ENCODE peak calls at places on chromosomes 7 and 10, in nine cellular contexts. T, W, Q, H, Y, B, F, G and P are unnamed samples.

GRCh38 chr10:4240641-4241197 is 455.7 kb upstream of the KLF6 start:
- DNase-seq in Y (no peak), G (no peak), T (no peak), W (no peak), F (no peak), B (no peak), Q (no peak), H (no peak), P (no peak)

GRCh38 chr7:46285856-46286255 is 364.8 kb upstream of the IGFBP3 start:
- DNase-seq in G (no peak), T (no peak), H (no peak), F (no peak), W (no peak), B (no peak), Q (no peak), Y (no peak), P (no peak)

GRCh38 chr10:58608356-58608755 is 95.7 kb downstream of the BICC1 start:
- DNase-seq in G (no peak), Y (no peak), W (no peak), F (no peak), H (no peak), T (no peak), Q (no peak), B (no peak), P (no peak)

GRCh38 chr10:88965016-88965415 is 12.4 kb upstream of the ACTA2 start:
- DNase-seq in G (no peak), H (no peak), Y (no peak), Q (no peak), F (no peak), B (no peak), W (no peak), T (no peak), P (no peak)

GRCh38 chr7:156152380-156152779 is 340.1 kb upstream of the SHH start:
- DNase-seq in G (no peak), W (no peak), Y (no peak), H (no peak), Q (no peak), T (no peak), B (no peak), F (no peak), P (no peak)

GRCh38 chr7:1470901-1471300 is 11.6 kb upstream of the MICALL2 start:
- DNase-seq in F (no peak), Q (no peak), H (no peak), G (no peak), Y (no peak), T (no peak), W (no peak), B (no peak), P (no peak)

GRCh38 chr10:80100861-80101695 is 22.6 kb downstream of the TMEM254 start:
- DNase-seq in H (no peak), F (no peak), T (no peak), B (no peak), G (no peak), Y (no peak), Q (no peak), W (no peak), P (no peak)

GRCh38 chr7:4819450-4820404 is 42.1 kb downstream of the PAPOLB start:
- DNase-seq in Q (no peak), T (peak), W (peak), Y (no peak), B (no peak), H (no peak), F (no peak), G (no peak), P (no peak)

GRCh38 chr7:41873781-41874180 is 170.9 kb upstream of the INHBA start:
- DNase-seq in T (no peak), H (no peak), B (no peak), F (no peak), G (no peak), W (no peak), Q (no peak), Y (no peak), P (no peak)

GRCh38 chr7:128020161-128020560 is 11.1 kb downstream of the LRRC4 start:
- DNase-seq in T (no peak), W (no peak), B (no peak), H (no peak), Y (no peak), G (no peak), Q (no peak), F (peak), P (no peak)

GRCh38 chr10:3415878-3416605 is 243.5 kb upstream of the PITRM1 start:
- DNase-seq in Y (no peak), B (no peak), H (no peak), F (no peak), G (no peak), T (no peak), W (no peak), Q (no peak), P (no peak)

GRCh38 chr7:143381427-143382125 is 431 bp downstream of the ZYX start:
- DNase-seq in W (peak), Y (peak), H (peak), T (no peak), B (no peak), G (peak), F (no peak), Q (peak), P (peak)

GRCh38 chr10:90306187-90306586 is 551.7 kb downstream of the HTR7 start:
- DNase-seq in F (no peak), W (no peak), G (no peak), Y (no peak), T (no peak), H (no peak), B (no peak), Q (no peak), P (no peak)

GRCh38 chr7:87876759-87877234 is 504 bp downstream of the DBF4 start:
- DNase-seq in T (peak), Y (peak), W (peak), F (peak), B (peak), H (peak), Q (peak), G (peak), P (peak)

GRCh38 chr7:127704211-127704610 is 52.2 kb downstream of the SND1 start:
- DNase-seq in F (no peak), H (no peak), Q (no peak), W (no peak), B (no peak), T (no peak), Y (no peak), G (no peak), P (no peak)

GRCh38 chr10:121624778-121625330 is 26.6 kb upstream of the FGFR2 start:
- DNase-seq in Q (no peak), T (no peak), Y (no peak), H (no peak), B (no peak), W (no peak), F (no peak), G (no peak), P (no peak)

GRCh38 chr10:3678629-3679227 is 106.3 kb downstream of the KLF6 start:
- DNase-seq in F (no peak), Q (no peak), Y (no peak), G (no peak), T (no peak), W (no peak), H (no peak), B (no peak), P (no peak)

GRCh38 chr10:3056280-3057037 is 10.9 kb upstream of the PFKP start:
- DNase-seq in H (no peak), G (no peak), Y (no peak), B (no peak), W (peak), T (no peak), Q (no peak), F (no peak), P (no peak)

GRCh38 chr7:150852371-150852905 is at the start of gene AOC1:
- DNase-seq in F (no peak), T (no peak), Y (peak), Q (peak), W (peak), H (no peak), B (no peak), G (no peak), P (no peak)

GRCh38 chr10:132210766-132211165 is 24.0 kb downstream of the DPYSL4 start:
- DNase-seq in W (no peak), T (no peak), H (no peak), F (no peak), G (no peak), Y (no peak), B (no peak), Q (no peak), P (no peak)

GRCh38 chr7:140009735-140010134 is 53.0 kb downstream of the PARP12 start:
- DNase-seq in B (no peak), W (peak), F (no peak), H (no peak), Q (no peak), G (no peak), Y (no peak), T (no peak), P (no peak)

GRCh38 chr7:128361463-128362441 is at the start of gene PRRT4:
- DNase-seq in W (peak), F (no peak), G (no peak), T (peak), Y (peak), H (peak), Q (peak), B (peak), P (no peak)

GRCh38 chr7:18177815-18178660 is 150.4 kb upstream of the PRPS1L1 start:
- DNase-seq in H (no peak), B (no peak), G (no peak), W (no peak), Y (no peak), T (no peak), Q (peak), F (peak), P (no peak)

GRCh38 chr7:5204546-5204945 is 14.5 kb downstream of the WIPI2 start:
- DNase-seq in F (no peak), G (no peak), W (no peak), Y (no peak), H (no peak), Q (no peak), B (no peak), T (peak), P (no peak)

GRCh38 chr7:131897016-131897789 is 340.8 kb upstream of the PODXL start:
- DNase-seq in B (peak), Y (no peak), T (no peak), Q (no peak), W (no peak), G (no peak), F (no peak), H (no peak), P (no peak)

GRCh38 chr7:152128741-152129461 is 103.4 kb downstream of the GALNT11 start:
- DNase-seq in Q (no peak), H (no peak), F (no peak), T (no peak), Y (no peak), B (no peak), G (no peak), W (no peak), P (no peak)

GRCh38 chr10:26881600-26882331 is 21.0 kb upstream of the ABI1 start:
- DNase-seq in G (no peak), Y (no peak), T (no peak), Q (no peak), B (peak), F (peak), W (no peak), H (no peak), P (no peak)

GRCh38 chr7:79504607-79505389 is 51.3 kb upstream of the MAGI2 start:
- DNase-seq in W (no peak), T (no peak), H (peak), G (peak), B (no peak), Q (no peak), Y (no peak), F (peak), P (no peak)

GRCh38 chr10:63702107-63702506 is 180.9 kb downstream of the REEP3 start:
- DNase-seq in Q (no peak), H (no peak), F (no peak), G (no peak), Y (no peak), W (no peak), B (no peak), T (no peak), P (no peak)

GRCh38 chr7:36904101-36904500 is 179.8 kb upstream of the AOAH start:
- DNase-seq in T (no peak), W (no peak), Q (no peak), Y (no peak), F (no peak), G (no peak), B (no peak), H (no peak), P (no peak)
- H3K4me3 ChIP-seq in T (no peak), W (no peak), Q (no peak), Y (no peak), F (no peak), G (no peak), B (no peak), H (no peak), P (no peak)

GRCh38 chr7:105808703-105809590 is 67.5 kb downstream of the ATXN7L1 start:
- DNase-seq in G (peak), W (no peak), Y (peak), Q (peak), B (no peak), F (no peak), H (no peak), T (no peak), P (no peak)
- TF ChIP-seq EP300 in G (no peak), W (no peak), Y (no peak), Q (no peak), B (no peak), F (no peak), H (no peak), T (no peak), P (no peak)

GRCh38 chr7:36366005-36366583 is 23.6 kb upstream of the ANLN start:
- DNase-seq in Q (no peak), W (no peak), G (no peak), B (no peak), Y (no peak), F (no peak), H (no peak), T (no peak), P (no peak)
- H3K4me3 ChIP-seq in Q (peak), W (peak), G (peak), B (peak), Y (peak), F (peak), H (peak), T (peak), P (peak)

GRCh38 chr10:108422286-108422685 is 1257.8 kb upstream of the SORCS1 start:
- DNase-seq in B (no peak), Q (no peak), G (no peak), Y (no peak), H (no peak), T (no peak), W (no peak), F (no peak), P (no peak)
- TF ChIP-seq EP300 in B (no peak), Q (no peak), G (no peak), Y (no peak), H (no peak), T (no peak), W (no peak), F (no peak), P (no peak)